ENCODE peak calls at places on chromosomes 3 and 15, in five cellular contexts. One of them, this sample, is unnamed.

GRCh38 chr3:183033746-183034145 is 53.4 kb upstream of the DCUN1D1 start:
- DNase-seq in heart left ventricle: no peak
- DNase-seq in neural progenitor cell: no peak
- DNase-seq in CD4-positive, alpha-beta memory T cell: no peak
- DNase-seq in WERI-Rb-1: no peak
- DNase-seq in this sample: peak; percentile 4

GRCh38 chr3:181712505-181713299 is 977 bp downstream of the SOX2 start:
- DNase-seq in heart left ventricle: no peak
- DNase-seq in neural progenitor cell: peak; percentile 73
- DNase-seq in WERI-Rb-1: peak; percentile 48
- DNase-seq in CD4-positive, alpha-beta memory T cell: no peak
- DNase-seq in this sample: no peak

GRCh38 chr3:160152638-160153037 is 72.6 kb upstream of the C3orf80 start:
- DNase-seq in WERI-Rb-1: no peak
- DNase-seq in CD4-positive, alpha-beta memory T cell: no peak
- DNase-seq in heart left ventricle: no peak
- DNase-seq in neural progenitor cell: no peak
- DNase-seq in this sample: no peak

GRCh38 chr3:197597335-197597734 is 41.6 kb upstream of the BDH1 start:
- DNase-seq in CD4-positive, alpha-beta memory T cell: no peak
- DNase-seq in WERI-Rb-1: no peak
- DNase-seq in neural progenitor cell: no peak
- DNase-seq in heart left ventricle: no peak
- DNase-seq in this sample: no peak

GRCh38 chr3:44862221-44862637 is 517 bp downstream of the TMEM42 start:
- DNase-seq in WERI-Rb-1: peak; percentile 18
- DNase-seq in CD4-positive, alpha-beta memory T cell: no peak
- DNase-seq in heart left ventricle: no peak
- DNase-seq in neural progenitor cell: no peak
- DNase-seq in this sample: no peak

GRCh38 chr15:72200395-72201237 is 3.0 kb upstream of the GRAMD2A start:
- DNase-seq in CD4-positive, alpha-beta memory T cell: no peak
- DNase-seq in heart left ventricle: no peak
- DNase-seq in WERI-Rb-1: no peak
- DNase-seq in neural progenitor cell: no peak
- DNase-seq in this sample: no peak

GRCh38 chr15:42069496-42070275 is 24.7 kb downstream of the PLA2G4D start:
- DNase-seq in heart left ventricle: no peak
- DNase-seq in CD4-positive, alpha-beta memory T cell: no peak
- DNase-seq in WERI-Rb-1: no peak
- DNase-seq in neural progenitor cell: no peak
- DNase-seq in this sample: no peak

GRCh38 chr15:83380682-83381081 is 66.5 kb upstream of the SH3GL3 start:
- DNase-seq in WERI-Rb-1: peak; percentile 88
- DNase-seq in neural progenitor cell: peak; percentile 44
- DNase-seq in heart left ventricle: no peak
- DNase-seq in CD4-positive, alpha-beta memory T cell: peak; percentile 4
- DNase-seq in this sample: peak; percentile 44

GRCh38 chr15:39581501-39582285 is 814 bp downstream of the THBS1 start:
- DNase-seq in heart left ventricle: peak; percentile 61
- DNase-seq in WERI-Rb-1: peak; percentile 28
- DNase-seq in CD4-positive, alpha-beta memory T cell: no peak
- DNase-seq in neural progenitor cell: peak; percentile 66
- DNase-seq in this sample: peak; percentile 52

GRCh38 chr15:88835119-88835518 is 31.9 kb downstream of the ACAN start:
- DNase-seq in heart left ventricle: no peak
- DNase-seq in neural progenitor cell: no peak
- DNase-seq in WERI-Rb-1: no peak
- DNase-seq in CD4-positive, alpha-beta memory T cell: no peak
- DNase-seq in this sample: no peak

GRCh38 chr3:84959470-84960380 is 936 bp downstream of the CADM2 start:
- DNase-seq in CD4-positive, alpha-beta memory T cell: no peak
- DNase-seq in neural progenitor cell: peak; percentile 72
- DNase-seq in heart left ventricle: no peak
- DNase-seq in WERI-Rb-1: peak; percentile 37
- DNase-seq in this sample: no peak

GRCh38 chr3:13353936-13354542 is 66.1 kb downstream of the NUP210 start:
- DNase-seq in WERI-Rb-1: no peak
- DNase-seq in heart left ventricle: no peak
- DNase-seq in neural progenitor cell: peak; percentile 16
- DNase-seq in CD4-positive, alpha-beta memory T cell: no peak
- DNase-seq in this sample: no peak

GRCh38 chr15:89307046-89307587 is 27.5 kb downstream of the POLG start:
- DNase-seq in heart left ventricle: no peak
- DNase-seq in neural progenitor cell: no peak
- DNase-seq in CD4-positive, alpha-beta memory T cell: no peak
- DNase-seq in WERI-Rb-1: no peak
- DNase-seq in this sample: peak; percentile 20

GRCh38 chr15:32099097-32099496 is 68.8 kb downstream of the CHRNA7 start:
- DNase-seq in WERI-Rb-1: no peak
- DNase-seq in CD4-positive, alpha-beta memory T cell: no peak
- DNase-seq in heart left ventricle: no peak
- DNase-seq in neural progenitor cell: no peak
- DNase-seq in this sample: no peak

GRCh38 chr15:32098033-32098432 is 67.7 kb downstream of the CHRNA7 start:
- DNase-seq in neural progenitor cell: no peak
- DNase-seq in WERI-Rb-1: no peak
- DNase-seq in heart left ventricle: no peak
- DNase-seq in CD4-positive, alpha-beta memory T cell: no peak
- DNase-seq in this sample: no peak

GRCh38 chr15:32096867-32097266 is 66.6 kb downstream of the CHRNA7 start:
- DNase-seq in neural progenitor cell: no peak
- DNase-seq in WERI-Rb-1: peak; percentile 21
- DNase-seq in CD4-positive, alpha-beta memory T cell: no peak
- DNase-seq in heart left ventricle: no peak
- DNase-seq in this sample: no peak

GRCh38 chr15:32104061-32104980 is 74.0 kb downstream of the CHRNA7 start:
- DNase-seq in heart left ventricle: no peak
- DNase-seq in WERI-Rb-1: no peak
- DNase-seq in CD4-positive, alpha-beta memory T cell: no peak
- DNase-seq in neural progenitor cell: no peak
- DNase-seq in this sample: no peak

GRCh38 chr15:32100286-32100685 is 70.0 kb downstream of the CHRNA7 start:
- DNase-seq in CD4-positive, alpha-beta memory T cell: no peak
- DNase-seq in heart left ventricle: no peak
- DNase-seq in neural progenitor cell: peak; percentile 42
- DNase-seq in WERI-Rb-1: peak; percentile 51
- DNase-seq in this sample: no peak
- H3K4me3 ChIP-seq in CD4-positive, alpha-beta memory T cell: no peak overlapping the region
- H3K4me3 ChIP-seq in heart left ventricle: no peak overlapping the region
- H3K4me3 ChIP-seq in neural progenitor cell: no peak overlapping the region
- H3K4me3 ChIP-seq in WERI-Rb-1: no peak overlapping the region
- H3K4me3 ChIP-seq in this sample: no peak overlapping the region

GRCh38 chr3:185250653-185251052 is 3.2 kb downstream of the EHHADH start:
- DNase-seq in neural progenitor cell: no peak
- DNase-seq in WERI-Rb-1: no peak
- DNase-seq in CD4-positive, alpha-beta memory T cell: no peak
- DNase-seq in heart left ventricle: no peak
- DNase-seq in this sample: no peak
- H3K4me3 ChIP-seq in neural progenitor cell: no peak overlapping the region
- H3K4me3 ChIP-seq in WERI-Rb-1: no peak overlapping the region
- H3K4me3 ChIP-seq in CD4-positive, alpha-beta memory T cell: no peak overlapping the region
- H3K4me3 ChIP-seq in heart left ventricle: no peak overlapping the region
- H3K4me3 ChIP-seq in this sample: no peak overlapping the region

DNA sequence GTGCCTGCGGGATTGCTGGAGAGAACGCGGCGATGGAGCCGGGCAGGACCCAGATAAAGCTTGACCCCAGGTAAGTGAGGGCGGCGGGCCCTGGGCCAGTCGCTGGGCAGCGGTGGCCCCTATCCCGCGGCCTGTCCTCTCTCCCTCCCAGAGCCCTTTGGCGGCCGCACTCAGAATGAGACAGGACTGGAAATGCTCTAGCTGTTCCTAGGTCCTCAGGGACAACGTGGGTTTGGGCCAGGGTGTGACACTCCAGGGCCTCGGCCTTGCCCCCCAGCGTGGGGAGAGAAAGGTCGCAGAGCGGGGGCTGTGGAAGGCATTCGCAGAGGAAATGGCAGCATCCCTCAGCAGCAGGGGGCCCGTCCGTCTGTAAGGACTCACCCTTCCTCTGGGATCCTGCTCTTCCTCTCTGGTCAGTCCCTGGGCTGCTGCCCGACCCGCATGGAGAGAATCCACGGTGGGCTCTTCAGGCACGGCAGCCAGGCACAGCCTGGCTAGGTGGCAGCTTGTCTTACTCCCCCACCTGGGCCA is 412 bp downstream of the SLC51A start:
- DNase-seq in heart left ventricle: no peak
- DNase-seq in WERI-Rb-1: no peak
- DNase-seq in CD4-positive, alpha-beta memory T cell: no peak
- DNase-seq in neural progenitor cell: no peak
- DNase-seq in this sample: no peak
- H3K4me3 ChIP-seq in heart left ventricle: no peak overlapping the region
- H3K4me3 ChIP-seq in WERI-Rb-1: no peak overlapping the region
- H3K4me3 ChIP-seq in CD4-positive, alpha-beta memory T cell: no peak overlapping the region
- H3K4me3 ChIP-seq in neural progenitor cell: no peak overlapping the region
- H3K4me3 ChIP-seq in this sample: no peak overlapping the region

GRCh38 chr3:149815318-149815717 is 2.3 kb downstream of the RNF13 start:
- DNase-seq in neural progenitor cell: no peak
- DNase-seq in heart left ventricle: no peak
- DNase-seq in WERI-Rb-1: no peak
- DNase-seq in CD4-positive, alpha-beta memory T cell: no peak
- DNase-seq in this sample: no peak
- H3K4me3 ChIP-seq in neural progenitor cell: no peak overlapping the region
- H3K4me3 ChIP-seq in heart left ventricle: peak overlapping the region; percentile 75
- H3K4me3 ChIP-seq in WERI-Rb-1: no peak overlapping the region
- H3K4me3 ChIP-seq in CD4-positive, alpha-beta memory T cell: no peak overlapping the region
- H3K4me3 ChIP-seq in this sample: no peak overlapping the region

GRCh38 chr15:73986776-73987056 is 5.4 kb downstream of the STOML1 start:
- DNase-seq in CD4-positive, alpha-beta memory T cell: no peak
- DNase-seq in neural progenitor cell: no peak
- DNase-seq in heart left ventricle: no peak
- DNase-seq in WERI-Rb-1: no peak
- DNase-seq in this sample: no peak

GRCh38 chr15:73987646-73988045 is 4.4 kb downstream of the STOML1 start:
- DNase-seq in WERI-Rb-1: no peak
- DNase-seq in neural progenitor cell: no peak
- DNase-seq in heart left ventricle: no peak
- DNase-seq in CD4-positive, alpha-beta memory T cell: no peak
- DNase-seq in this sample: no peak

GRCh38 chr15:73990250-73991005 is 1.7 kb downstream of the STOML1 start:
- DNase-seq in CD4-positive, alpha-beta memory T cell: no peak
- DNase-seq in WERI-Rb-1: no peak
- DNase-seq in heart left ventricle: no peak
- DNase-seq in neural progenitor cell: no peak
- DNase-seq in this sample: no peak

GRCh38 chr15:73989001-73989798 is 2.9 kb downstream of the STOML1 start:
- DNase-seq in heart left ventricle: peak; percentile 46
- DNase-seq in CD4-positive, alpha-beta memory T cell: no peak
- DNase-seq in neural progenitor cell: no peak
- DNase-seq in WERI-Rb-1: no peak
- DNase-seq in this sample: peak; percentile 85

GRCh38 chr15:73988075-73988969 is 3.8 kb downstream of the STOML1 start:
- DNase-seq in neural progenitor cell: no peak
- DNase-seq in WERI-Rb-1: no peak
- DNase-seq in heart left ventricle: no peak
- DNase-seq in CD4-positive, alpha-beta memory T cell: no peak
- DNase-seq in this sample: no peak
- H3K4me3 ChIP-seq in neural progenitor cell: no peak overlapping the region
- H3K4me3 ChIP-seq in WERI-Rb-1: no peak overlapping the region
- H3K4me3 ChIP-seq in heart left ventricle: no peak overlapping the region
- H3K4me3 ChIP-seq in CD4-positive, alpha-beta memory T cell: no peak overlapping the region
- H3K4me3 ChIP-seq in this sample: no peak overlapping the region

GRCh38 chr3:536417-536813 is 339.9 kb downstream of the CHL1 start:
- DNase-seq in neural progenitor cell: no peak
- DNase-seq in WERI-Rb-1: no peak
- DNase-seq in CD4-positive, alpha-beta memory T cell: no peak
- DNase-seq in heart left ventricle: no peak
- DNase-seq in this sample: no peak
- H3K4me3 ChIP-seq in neural progenitor cell: peak overlapping the region; percentile 33
- H3K4me3 ChIP-seq in WERI-Rb-1: peak overlapping the region; percentile 65
- H3K4me3 ChIP-seq in CD4-positive, alpha-beta memory T cell: no peak overlapping the region
- H3K4me3 ChIP-seq in heart left ventricle: peak overlapping the region; percentile 31
- H3K4me3 ChIP-seq in this sample: peak overlapping the region; percentile 46